ENCODE peak calls at places on chromosomes 2 and 18, in eight cellular contexts. P, O, U, N, H, A, F and G are unnamed samples.

GRCh38 chr2:240954436-240955305 is 43.7 kb upstream of the SNED1 start:
- DNase-seq in O (peak; percentile 37), F (no peak), U (no peak), N (peak; percentile 54), A (no peak), H (no peak), P (no peak), G (no peak)

GRCh38 chr18:31134988-31135529 is 27.6 kb downstream of the DSC1 start:
- DNase-seq in O (no peak), N (no peak), F (no peak), H (no peak), P (no peak), U (no peak), A (no peak), G (no peak)

GRCh38 chr2:166156985-166157490 is 29.2 kb upstream of the SCN1A start:
- DNase-seq in U (no peak), O (no peak), N (no peak), H (no peak), P (no peak), A (no peak), F (no peak), G (no peak)

GRCh38 chr2:165793779-165794519 is at the start of gene GALNT3:
- DNase-seq in U (peak; percentile 95), P (peak; percentile 86), N (no peak), O (peak; percentile 55), F (peak; percentile 93), A (peak; percentile 81), H (peak; percentile 45), G (peak; percentile 97)

GRCh38 chr2:190466819-190467444 is 58.8 kb downstream of the MFSD6 start:
- DNase-seq in N (no peak), P (no peak), O (no peak), H (no peak), F (peak; percentile 24), A (no peak), U (no peak), G (no peak)

GRCh38 chr2:1663621-1664020 is 80.7 kb downstream of the PXDN start:
- DNase-seq in U (no peak), F (no peak), A (no peak), N (peak; percentile 84), P (no peak), H (no peak), O (no peak), G (no peak)

GRCh38 chr18:32026491-32027086 is 8.0 kb downstream of the RNF125 start:
- DNase-seq in F (no peak), P (no peak), U (no peak), O (no peak), N (no peak), H (no peak), A (no peak), G (no peak)

GRCh38 chr2:163119964-163120363 is 281.4 kb upstream of the KCNH7 start:
- DNase-seq in P (no peak), U (no peak), N (no peak), H (peak; percentile 25), A (no peak), O (no peak), F (no peak), G (no peak)

GRCh38 chr2:200985806-200986205 is 22.3 kb upstream of the ORC2 start:
- DNase-seq in U (no peak), O (no peak), N (no peak), P (no peak), A (no peak), F (no peak), H (no peak), G (no peak)

GRCh38 chr2:101238930-101239759 is 13.5 kb upstream of the CNOT11 start:
- DNase-seq in H (no peak), O (no peak), A (peak; percentile 56), F (no peak), P (peak; percentile 9), N (no peak), U (no peak), G (peak; percentile 26)

GRCh38 chr2:229725716-229726346 is 11.5 kb upstream of the DNER start:
- DNase-seq in A (peak; percentile 86), P (peak; percentile 68), U (no peak), H (no peak), F (no peak), N (no peak), O (no peak), G (peak; percentile 67)

DNA sequence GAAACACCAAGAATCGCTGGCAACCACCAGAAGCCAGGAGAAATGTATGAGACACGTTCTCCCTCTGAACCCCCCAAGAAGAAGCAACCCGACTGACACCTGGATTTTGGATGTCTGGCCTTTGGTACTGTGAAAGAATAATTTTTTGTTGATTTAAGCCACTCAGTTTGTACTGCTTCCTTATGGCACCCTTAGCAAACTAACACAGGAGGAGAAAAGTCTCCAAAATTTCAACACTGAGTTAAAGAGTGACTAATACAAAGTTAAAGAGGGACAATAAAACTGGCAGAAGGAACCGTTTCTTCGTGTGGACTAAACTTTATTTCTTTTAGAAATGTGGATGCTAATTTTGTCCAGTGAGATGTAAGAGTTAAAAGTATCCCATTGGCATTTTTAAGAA is 660.9 kb upstream of the LINC00305 start:
- DNase-seq in P (no peak), N (no peak), F (no peak), U (no peak), A (no peak), O (no peak), H (no peak), G (no peak)
- TF ChIP-seq CTCF in P (no peak), N (no peak), F (no peak), U (no peak), A (no peak), O (no peak), H (no peak), G (no peak)

GRCh38 chr2:145484443-145485086 is 964.6 kb upstream of the ZEB2 start:
- DNase-seq in P (peak; percentile 72), H (no peak), A (peak; percentile 86), F (peak; percentile 84), U (no peak), N (no peak), O (no peak), G (peak; percentile 84)
- TF ChIP-seq CTCF in P (peak; percentile 41), H (peak; percentile 19), A (peak; percentile 38), F (peak; percentile 44), U (no peak), N (no peak), O (no peak), G (peak; percentile 51)

GRCh38 chr2:206158563-206159345 is 490 bp downstream of the NDUFS1 start:
- DNase-seq in O (no peak), F (peak; percentile 18), A (peak; percentile 15), U (no peak), N (no peak), H (no peak), P (no peak), G (peak; percentile 13)

GRCh38 chr2:206150168-206150567 is 9.1 kb downstream of the NDUFS1 start:
- DNase-seq in U (no peak), N (no peak), F (no peak), P (no peak), A (no peak), H (no peak), O (no peak), G (no peak)

GRCh38 chr2:206150631-206151030 is 8.6 kb downstream of the NDUFS1 start:
- DNase-seq in U (no peak), P (no peak), F (no peak), A (no peak), N (no peak), H (no peak), O (no peak), G (no peak)

GRCh38 chr2:206149330-206149729 is 9.9 kb downstream of the NDUFS1 start:
- DNase-seq in O (no peak), N (no peak), F (no peak), U (no peak), P (no peak), A (no peak), H (no peak), G (no peak)

GRCh38 chr2:206154197-206154596 is 5.0 kb downstream of the NDUFS1 start:
- DNase-seq in P (peak; percentile 38), O (no peak), F (no peak), U (no peak), A (no peak), H (no peak), N (no peak), G (peak; percentile 13)
- TF ChIP-seq CTCF in P (peak; percentile 8), O (no peak), F (no peak), U (no peak), A (peak; percentile 10), H (no peak), N (no peak), G (peak; percentile 24)

DNA sequence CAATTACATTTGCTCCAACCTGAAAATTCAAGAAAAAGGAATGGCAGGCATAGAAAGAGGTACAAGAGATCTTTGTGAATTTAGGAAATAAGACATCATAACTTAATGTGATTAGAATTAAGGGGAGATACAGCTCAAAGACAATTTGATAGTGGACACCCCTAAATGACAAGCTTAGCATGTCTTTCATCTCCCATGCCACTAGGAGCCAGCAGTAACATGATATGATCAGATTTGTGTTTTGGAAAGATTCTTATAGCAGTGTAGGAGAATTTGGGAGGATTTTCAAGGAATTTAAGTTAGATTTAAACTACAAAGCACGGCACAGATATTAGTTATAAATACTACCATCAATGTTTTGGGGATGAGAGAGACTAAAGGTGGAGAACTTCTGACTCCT is 340.8 kb downstream of the RDH14 start:
- DNase-seq in P (no peak), A (peak; percentile 17), F (no peak), O (no peak), U (no peak), H (no peak), N (no peak), G (peak; percentile 10)
- TF ChIP-seq CTCF in P (peak; percentile 11), A (peak; percentile 10), F (peak; percentile 29), O (no peak), U (no peak), H (no peak), N (no peak), G (peak; percentile 41)

DNA sequence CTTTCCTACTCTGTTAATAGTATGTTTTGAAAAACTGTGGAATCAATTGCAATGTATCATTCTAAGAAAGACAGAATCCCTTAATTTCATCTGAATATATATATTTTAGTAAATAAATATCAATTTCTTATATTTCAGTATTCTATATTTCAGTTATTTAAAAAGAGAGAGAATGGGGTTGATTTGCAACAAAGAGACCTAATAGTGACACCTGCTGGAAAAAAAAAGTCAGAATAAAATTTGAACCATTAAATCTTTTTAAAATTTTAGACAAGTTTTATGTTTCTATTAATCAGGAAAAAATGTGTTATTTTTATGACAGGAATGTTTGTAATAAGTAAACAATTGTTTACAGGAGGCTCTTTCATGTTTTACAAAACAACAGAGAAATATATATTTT is 20.7 kb upstream of the CCNT2 start:
- DNase-seq in N (no peak), H (no peak), O (no peak), P (peak; percentile 6), U (no peak), A (peak; percentile 31), F (no peak), G (peak; percentile 25)
- TF ChIP-seq CTCF in N (no peak), H (no peak), O (peak; percentile 66), P (peak; percentile 35), U (no peak), A (no peak), F (peak; percentile 21), G (peak; percentile 32)

DNA sequence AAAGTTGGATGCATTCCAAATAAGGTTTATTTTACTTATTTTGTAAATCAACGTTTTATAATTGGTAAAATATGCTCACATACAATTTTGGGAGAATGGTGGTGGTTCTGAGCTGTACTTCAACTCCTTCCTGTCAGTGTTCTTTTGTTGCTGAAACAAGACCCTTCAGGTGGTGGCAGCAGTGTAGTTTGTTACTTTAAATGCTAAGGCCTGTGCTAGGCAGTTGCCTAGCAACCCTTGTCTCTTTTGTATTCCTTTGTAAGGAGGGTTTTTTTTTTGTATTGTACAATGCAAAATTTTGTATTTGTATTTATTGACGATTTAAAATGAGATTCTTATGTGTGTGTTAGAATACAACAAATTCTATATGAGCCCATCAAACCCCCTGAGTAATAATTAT is 166.0 kb upstream of the FAM98A start:
- DNase-seq in H (no peak), P (no peak), U (no peak), A (no peak), O (no peak), F (no peak), N (no peak), G (no peak)
- TF ChIP-seq CTCF in H (no peak), P (no peak), U (no peak), A (no peak), O (no peak), F (no peak), N (no peak), G (no peak)